ENCODE peak calls at places on chromosomes 12 and 14, in four cellular contexts. X, K, P and E are unnamed samples.

GRCh38 chr14:54317396-54317795 is 79.4 kb upstream of the CDKN3 start:
- DNase-seq in X (no peak), K (no peak), P (no peak), E (no peak)

GRCh38 chr12:98228619-98229538 is 286.5 kb upstream of the TMPO start:
- DNase-seq in X (no peak), K (no peak), P (no peak), E (no peak)

GRCh38 chr14:51328089-51328941 is 88.3 kb downstream of the TMX1 start:
- DNase-seq in X (peak; percentile 70), K (no peak), P (peak; percentile 29), E (peak; percentile 16)

GRCh38 chr14:84657866-84658385 is 872.0 kb upstream of the FLRT2 start:
- DNase-seq in X (no peak), K (no peak), P (no peak), E (no peak)

GRCh38 chr14:92160619-92161018 is 38.9 kb downstream of the CPSF2 start:
- DNase-seq in X (peak; percentile 86), K (no peak), P (peak; percentile 34), E (peak; percentile 40)

GRCh38 chr14:95993768-95994592 is 45.2 kb upstream of the C14orf132 start:
- DNase-seq in X (peak; percentile 44), K (no peak), P (peak; percentile 18), E (peak; percentile 15)

GRCh38 chr12:47786662-47786974 is 13.6 kb downstream of the SLC48A1 start:
- DNase-seq in X (no peak), K (no peak), P (no peak), E (no peak)

GRCh38 chr12:530308-530707 is 70.6 kb downstream of the B4GALNT3 start:
- DNase-seq in X (peak; percentile 88), K (no peak), P (no peak), E (no peak)

GRCh38 chr14:20679907-20680306 is 4.5 kb upstream of the RNASE4 start:
- DNase-seq in X (peak; percentile 33), K (peak; percentile 60), P (no peak), E (no peak)

GRCh38 chr12:7352661-7353060 is 48.8 kb downstream of the ACSM4 start:
- DNase-seq in X (no peak), K (no peak), P (no peak), E (no peak)

GRCh38 chr12:51000245-51000644 is 25.9 kb downstream of the SLC11A2 start:
- DNase-seq in X (peak; percentile 75), K (no peak), P (no peak), E (no peak)

GRCh38 chr14:50835280-50835679 is 4.3 kb upstream of the NIN start:
- DNase-seq in X (peak; percentile 85), K (no peak), P (no peak), E (peak; percentile 63)

GRCh38 chr12:52506858-52507715 is 13.1 kb downstream of the KRT5 start:
- DNase-seq in X (peak; percentile 81), K (no peak), P (peak; percentile 24), E (peak; percentile 30)

GRCh38 chr12:122326597-122326996 is 60.3 kb upstream of the VPS33A start:
- DNase-seq in X (no peak), K (no peak), P (no peak), E (no peak)

GRCh38 chr14:63432228-63432627 is 110.9 kb downstream of the PPP2R5E start:
- DNase-seq in X (no peak), K (no peak), P (no peak), E (no peak)

DNA sequence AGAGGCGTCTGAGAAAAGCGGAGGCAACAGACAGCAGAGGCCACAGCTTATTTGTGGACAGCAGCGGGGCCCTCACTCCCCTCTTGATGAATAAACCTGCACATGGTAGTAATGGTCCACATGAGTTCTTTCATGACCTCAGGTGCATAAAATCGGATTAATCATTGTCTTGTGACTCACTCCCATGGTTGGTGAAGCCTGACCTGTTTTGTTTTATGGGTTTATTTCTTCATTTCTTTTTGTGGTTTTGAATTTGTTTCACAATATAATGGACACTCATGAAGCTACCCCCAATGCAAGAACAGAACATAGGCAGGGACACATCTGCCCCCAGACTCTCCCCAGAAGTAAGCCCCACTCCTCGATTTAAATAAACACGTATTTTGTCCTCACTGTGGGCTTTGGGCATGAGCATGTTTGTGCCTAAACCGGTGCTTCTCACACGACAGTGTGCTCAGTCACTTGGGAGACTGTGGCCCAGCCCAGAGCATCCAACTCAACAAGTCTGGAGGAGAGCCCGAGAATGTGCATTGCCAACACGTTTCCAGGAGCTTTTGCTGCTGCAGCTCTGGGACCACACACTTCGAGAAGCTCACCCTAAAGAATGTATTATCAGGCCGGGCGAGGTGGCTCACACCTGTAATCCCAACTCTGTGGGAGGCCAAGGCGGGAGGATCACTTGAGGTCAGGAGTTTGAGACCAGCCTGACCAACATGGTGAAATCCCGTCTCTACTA is 116.1 kb downstream of the SCARB1 start:
- DNase-seq in X (peak; percentile 95), K (no peak), P (no peak), E (peak; percentile 99)
- TF ChIP-seq CTCF in X (no peak), K (no peak), P (no peak), E (no peak)

GRCh38 chr14:98168196-98168985 is 1103.6 kb downstream of the BCL11B start:
- DNase-seq in X (no peak), K (no peak), P (no peak), E (no peak)
- H3K4me3 ChIP-seq in X (no peak overlapping the region), K (no peak overlapping the region), P (no peak overlapping the region), E (no peak overlapping the region)

DNA sequence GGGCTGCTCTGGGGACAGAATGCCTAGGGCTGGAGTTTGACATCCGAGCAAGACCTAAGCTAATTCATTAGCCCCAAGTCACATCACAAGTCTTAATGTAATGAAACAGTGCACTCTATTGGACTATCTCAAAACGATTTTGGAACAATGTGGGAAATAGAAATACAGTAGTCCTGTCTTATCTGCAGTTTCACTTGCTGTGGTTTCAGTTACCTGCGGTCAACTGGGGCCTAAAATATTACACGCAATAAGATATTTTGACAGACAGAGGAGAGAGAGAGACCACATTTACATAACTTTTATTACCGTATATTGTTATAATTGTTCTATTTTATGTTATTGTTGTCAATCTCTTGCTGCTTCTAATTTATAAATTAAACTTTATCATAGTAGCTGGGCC is 21.1 kb downstream of the MOAP1 start:
- DNase-seq in X (no peak), K (no peak), P (no peak), E (no peak)
- TF ChIP-seq CTCF in X (no peak), K (no peak), P (no peak), E (no peak)

GRCh38 chr14:56841611-56842010 is 31.3 kb upstream of the OTX2 start:
- DNase-seq in X (no peak), K (no peak), P (no peak), E (no peak)

GRCh38 chr14:56844603-56845002 is 34.3 kb upstream of the OTX2 start:
- DNase-seq in X (no peak), K (no peak), P (no peak), E (no peak)

DNA sequence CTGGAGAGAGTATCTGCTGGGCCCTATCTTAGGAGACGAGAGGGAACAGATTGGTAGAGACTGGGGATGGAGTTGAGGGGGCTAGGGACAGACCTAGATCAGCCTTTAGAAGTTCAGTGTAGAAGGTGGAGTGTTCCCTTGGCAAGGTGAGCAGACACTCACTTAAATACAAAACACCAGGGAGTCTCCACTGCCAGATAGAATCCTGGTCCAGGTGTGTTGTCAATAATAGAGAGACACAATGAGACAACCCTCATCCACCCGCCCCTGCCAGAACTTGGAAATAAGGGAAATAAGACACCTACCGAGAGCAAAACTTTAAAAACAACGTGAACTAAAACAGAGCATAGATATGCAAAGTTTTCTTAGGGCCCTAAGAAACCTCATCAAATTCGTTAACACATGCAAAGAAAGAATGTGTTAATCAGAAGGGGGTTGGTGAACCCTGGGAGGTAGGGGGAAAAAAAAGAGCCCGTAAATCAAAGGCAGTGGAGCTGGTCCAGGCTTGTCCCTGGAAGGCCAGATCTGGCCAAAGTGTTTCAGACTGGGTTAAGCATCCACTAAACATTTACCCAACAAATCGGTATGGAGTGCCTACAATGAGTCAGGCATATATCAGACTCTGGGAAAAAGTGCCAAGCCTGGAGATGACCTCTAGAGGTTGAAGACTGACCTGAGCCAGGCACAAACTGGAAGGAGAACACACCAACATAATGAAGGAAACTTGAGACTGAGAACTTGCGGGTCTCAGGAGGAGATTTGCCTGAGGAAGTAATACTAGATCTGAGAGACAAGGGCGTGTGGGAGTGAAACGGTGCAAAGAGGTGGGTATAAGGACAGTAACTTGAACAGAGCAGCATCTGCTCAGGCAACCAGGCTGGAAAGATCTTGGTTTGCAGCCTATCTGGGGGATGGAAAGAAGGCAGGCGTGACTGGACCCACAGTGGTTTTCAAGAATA is 37.0 kb upstream of the OTX2 start:
- DNase-seq in X (no peak), K (no peak), P (no peak), E (no peak)
- H3K4me3 ChIP-seq in X (no peak overlapping the region), K (no peak overlapping the region), P (no peak overlapping the region), E (no peak overlapping the region)

GRCh38 chr14:22598099-22598895 is at the start of gene ABHD4:
- DNase-seq in X (peak; percentile 57), K (peak; percentile 79), P (no peak), E (no peak)

GRCh38 chr14:22599349-22599748 is 1.2 kb downstream of the ABHD4 start:
- DNase-seq in X (no peak), K (no peak), P (no peak), E (no peak)

GRCh38 chr14:22597771-22598098 is 365 bp upstream of the ABHD4 start:
- DNase-seq in X (no peak), K (no peak), P (no peak), E (no peak)

GRCh38 chr14:22600027-22600426 is 1.9 kb downstream of the ABHD4 start:
- DNase-seq in X (no peak), K (no peak), P (no peak), E (no peak)

GRCh38 chr14:22598896-22599244 is 770 bp downstream of the ABHD4 start:
- DNase-seq in X (peak; percentile 60), K (peak; percentile 46), P (no peak), E (no peak)
- TF ChIP-seq CTCF in X (peak; percentile 56), K (no peak), P (peak; percentile 43), E (peak; percentile 46)

GRCh38 chr12:94818970-94819369 is 168.6 kb upstream of the TMCC3 start:
- DNase-seq in X (no peak), K (no peak), P (no peak), E (no peak)
- H3K4me3 ChIP-seq in X (no peak overlapping the region), K (no peak overlapping the region), P (no peak overlapping the region), E (no peak overlapping the region)

GRCh38 chr12:112258926-112259325 is 123.3 kb downstream of the HECTD4 start:
- DNase-seq in X (no peak), K (no peak), P (no peak), E (no peak)

GRCh38 chr12:112266473-112266872 is 115.8 kb downstream of the HECTD4 start:
- DNase-seq in X (no peak), K (no peak), P (no peak), E (no peak)

GRCh38 chr12:112256780-112257179 is 125.5 kb downstream of the HECTD4 start:
- DNase-seq in X (no peak), K (no peak), P (no peak), E (no peak)

GRCh38 chr12:112261559-112261958 is 120.7 kb downstream of the HECTD4 start:
- DNase-seq in X (no peak), K (no peak), P (no peak), E (no peak)
- TF ChIP-seq CTCF in X (no peak), K (no peak), P (peak; percentile 43), E (peak; percentile 43)

GRCh38 chr14:89793367-89793716 is 161.2 kb downstream of the EFCAB11 start:
- DNase-seq in X (no peak), K (no peak), P (no peak), E (no peak)
- H3K4me3 ChIP-seq in X (no peak overlapping the region), K (no peak overlapping the region), P (no peak overlapping the region), E (no peak overlapping the region)

GRCh38 chr12:4579305-4580097 is 17.5 kb downstream of the DYRK4 start:
- DNase-seq in X (peak; percentile 18), K (no peak), P (no peak), E (no peak)
- TF ChIP-seq CTCF in X (peak; percentile 21), K (no peak), P (peak; percentile 7), E (peak; percentile 23)